ENCODE peak calls at places on chromosome 13, in five cellular contexts. One of them, this sample, is unnamed.

GRCh38 chr13:44800626-44801025 is 188.6 kb downstream of the NUFIP1 start:
- DNase-seq in Peyer's patch: no peak
- DNase-seq in Panc1: no peak
- DNase-seq in psoas muscle: no peak
- DNase-seq in colonic mucosa: no peak
- DNase-seq in this sample: no peak

GRCh38 chr13:44703371-44703770 is 127.2 kb upstream of the TSC22D1 start:
- DNase-seq in colonic mucosa: no peak
- DNase-seq in psoas muscle: no peak
- DNase-seq in Panc1: no peak
- DNase-seq in Peyer's patch: no peak
- DNase-seq in this sample: no peak

GRCh38 chr13:79194272-79194671 is 211.8 kb downstream of the RBM26 start:
- DNase-seq in Panc1: no peak
- DNase-seq in Peyer's patch: peak; percentile 49
- DNase-seq in colonic mucosa: no peak
- DNase-seq in psoas muscle: no peak
- DNase-seq in this sample: no peak

GRCh38 chr13:98975822-98976261 is 2.0 kb downstream of the DOCK9 start:
- DNase-seq in psoas muscle: no peak
- DNase-seq in Panc1: no peak
- DNase-seq in colonic mucosa: no peak
- DNase-seq in Peyer's patch: no peak
- DNase-seq in this sample: no peak

GRCh38 chr13:47904239-47904638 is 96.8 kb downstream of the SUCLA2 start:
- DNase-seq in colonic mucosa: no peak
- DNase-seq in Peyer's patch: no peak
- DNase-seq in Panc1: peak; percentile 7
- DNase-seq in psoas muscle: no peak
- DNase-seq in this sample: no peak

GRCh38 chr13:34352958-34353357 is 535.0 kb downstream of the RFC3 start:
- DNase-seq in psoas muscle: no peak
- DNase-seq in Peyer's patch: no peak
- DNase-seq in Panc1: no peak
- DNase-seq in colonic mucosa: no peak
- DNase-seq in this sample: no peak

GRCh38 chr13:46051958-46052313 is 610 bp downstream of the ZC3H13 start:
- DNase-seq in colonic mucosa: no peak
- DNase-seq in psoas muscle: no peak
- DNase-seq in Peyer's patch: no peak
- DNase-seq in Panc1: no peak
- DNase-seq in this sample: no peak

GRCh38 chr13:99655351-99656091 is 154.2 kb downstream of the TM9SF2 start:
- DNase-seq in Panc1: no peak
- DNase-seq in colonic mucosa: peak; percentile 14
- DNase-seq in psoas muscle: no peak
- DNase-seq in Peyer's patch: peak; percentile 84
- DNase-seq in this sample: no peak

GRCh38 chr13:20610006-20610405 is 43.0 kb downstream of the IFT88 start:
- DNase-seq in Panc1: no peak
- DNase-seq in psoas muscle: no peak
- DNase-seq in colonic mucosa: no peak
- DNase-seq in Peyer's patch: no peak
- DNase-seq in this sample: no peak

GRCh38 chr13:86563308-86563707 is 764.1 kb upstream of the SLITRK6 start:
- DNase-seq in Panc1: no peak
- DNase-seq in colonic mucosa: no peak
- DNase-seq in Peyer's patch: no peak
- DNase-seq in psoas muscle: no peak
- DNase-seq in this sample: no peak

GRCh38 chr13:102770435-102770834 is 3.2 kb downstream of the TEX30 start:
- DNase-seq in Peyer's patch: no peak
- DNase-seq in Panc1: no peak
- DNase-seq in psoas muscle: no peak
- DNase-seq in colonic mucosa: no peak
- DNase-seq in this sample: no peak

GRCh38 chr13:76854894-76855293 is 31.3 kb downstream of the KCTD12 start:
- DNase-seq in Panc1: no peak
- DNase-seq in psoas muscle: no peak
- DNase-seq in Peyer's patch: no peak
- DNase-seq in colonic mucosa: no peak
- DNase-seq in this sample: no peak

GRCh38 chr13:61010358-61010757 is 405.3 kb downstream of the PCDH20 start:
- DNase-seq in Panc1: no peak
- DNase-seq in Peyer's patch: no peak
- DNase-seq in psoas muscle: no peak
- DNase-seq in colonic mucosa: no peak
- DNase-seq in this sample: no peak

GRCh38 chr13:35984776-35985453 is 146.3 kb downstream of the DCLK1 start:
- DNase-seq in colonic mucosa: no peak
- DNase-seq in Peyer's patch: no peak
- DNase-seq in Panc1: no peak
- DNase-seq in psoas muscle: no peak
- DNase-seq in this sample: no peak

GRCh38 chr13:101301053-101301452 is 115.3 kb downstream of the NALCN start:
- DNase-seq in colonic mucosa: no peak
- DNase-seq in psoas muscle: no peak
- DNase-seq in Peyer's patch: no peak
- DNase-seq in Panc1: no peak
- DNase-seq in this sample: no peak

GRCh38 chr13:79735228-79735627 is 254.3 kb downstream of the NDFIP2 start:
- DNase-seq in Panc1: no peak
- DNase-seq in colonic mucosa: no peak
- DNase-seq in Peyer's patch: no peak
- DNase-seq in psoas muscle: no peak
- DNase-seq in this sample: no peak

GRCh38 chr13:112443191-112444000 is 67.2 kb downstream of the SPACA7 start:
- DNase-seq in Panc1: no peak
- DNase-seq in Peyer's patch: no peak
- DNase-seq in psoas muscle: peak; percentile 42
- DNase-seq in colonic mucosa: peak; percentile 18
- DNase-seq in this sample: no peak

GRCh38 chr13:112441779-112442310 is 65.7 kb downstream of the SPACA7 start:
- DNase-seq in colonic mucosa: no peak
- DNase-seq in Panc1: no peak
- DNase-seq in psoas muscle: no peak
- DNase-seq in Peyer's patch: no peak
- DNase-seq in this sample: no peak

GRCh38 chr13:112441226-112441625 is 65.1 kb downstream of the SPACA7 start:
- DNase-seq in Panc1: no peak
- DNase-seq in Peyer's patch: no peak
- DNase-seq in colonic mucosa: no peak
- DNase-seq in psoas muscle: peak; percentile 41
- DNase-seq in this sample: no peak

GRCh38 chr13:112444001-112444311 is 67.8 kb downstream of the SPACA7 start:
- DNase-seq in psoas muscle: peak; percentile 63
- DNase-seq in Peyer's patch: peak; percentile 68
- DNase-seq in Panc1: peak; percentile 32
- DNase-seq in colonic mucosa: peak; percentile 68
- DNase-seq in this sample: no peak

GRCh38 chr13:112442483-112443090 is 66.4 kb downstream of the SPACA7 start:
- DNase-seq in psoas muscle: peak; percentile 19
- DNase-seq in colonic mucosa: peak; percentile 7
- DNase-seq in Peyer's patch: no peak
- DNase-seq in Panc1: no peak
- DNase-seq in this sample: no peak
- H3K27me3 ChIP-seq in psoas muscle: peaks cover 28% of the 10 kb centered on the region
- H3K27me3 ChIP-seq in colonic mucosa: peaks cover 7% of the 10 kb centered on the region
- H3K27me3 ChIP-seq in Peyer's patch: peaks cover 6% of the 10 kb centered on the region
- H3K27me3 ChIP-seq in Panc1: no peaks in the 10 kb centered on the region
- H3K27me3 ChIP-seq in this sample: peaks cover 4% of the 10 kb centered on the region

DNA sequence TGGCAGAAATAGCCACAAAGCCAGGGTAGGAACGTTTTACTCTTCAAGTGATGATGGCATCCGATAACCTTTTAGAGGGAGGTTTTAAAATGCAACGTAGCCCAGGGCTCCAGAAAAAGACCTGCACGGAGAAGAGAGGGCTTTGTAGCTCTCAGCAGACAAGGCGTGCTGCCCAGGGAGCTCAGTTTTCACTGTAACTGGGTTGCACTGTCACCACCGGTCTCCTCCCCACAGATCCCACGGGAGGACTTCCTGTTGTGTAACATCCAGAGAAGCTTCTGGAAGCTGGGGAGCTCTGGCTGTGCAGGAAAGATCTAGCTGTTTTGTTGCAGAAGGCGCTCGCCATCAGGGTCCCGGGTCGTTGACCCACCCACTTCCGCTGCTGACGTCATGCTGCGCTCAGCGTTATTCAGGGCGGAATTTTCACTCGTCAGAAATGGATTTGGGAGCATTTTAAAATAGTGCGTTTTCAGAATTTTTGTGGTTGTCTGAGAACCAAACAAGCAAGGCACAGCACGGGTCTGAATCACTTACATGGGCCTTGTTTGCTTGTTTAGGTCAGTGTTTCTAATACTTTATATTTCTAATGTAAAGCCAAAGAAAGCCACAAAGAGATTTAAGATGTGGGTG is 50.8 kb downstream of the ATP11A start:
- DNase-seq in colonic mucosa: peak; percentile 47
- DNase-seq in psoas muscle: peak; percentile 89
- DNase-seq in Peyer's patch: peak; percentile 68
- DNase-seq in Panc1: no peak
- DNase-seq in this sample: peak; percentile 86
- H3K27ac ChIP-seq in colonic mucosa: peak overlapping the region; percentile 12
- H3K27ac ChIP-seq in psoas muscle: peak overlapping the region; percentile 75
- H3K27ac ChIP-seq in Peyer's patch: peak overlapping the region; percentile 79
- H3K27ac ChIP-seq in Panc1: no peak overlapping the region
- H3K27ac ChIP-seq in this sample: peak overlapping the region; percentile 97

GRCh38 chr13:105907319-105908019 is 628.0 kb downstream of the EFNB2 start:
- DNase-seq in Panc1: no peak
- DNase-seq in Peyer's patch: no peak
- DNase-seq in psoas muscle: no peak
- DNase-seq in colonic mucosa: no peak
- DNase-seq in this sample: no peak
- H3K9me3 ChIP-seq in Panc1: no peaks in the 10 kb centered on the region
- H3K9me3 ChIP-seq in Peyer's patch: no peaks in the 10 kb centered on the region
- H3K9me3 ChIP-seq in psoas muscle: no peaks in the 10 kb centered on the region
- H3K9me3 ChIP-seq in colonic mucosa: no peaks in the 10 kb centered on the region
- H3K9me3 ChIP-seq in this sample: no peaks in the 10 kb centered on the region

GRCh38 chr13:25291691-25292090 is 4.4 kb upstream of the MTMR6 start:
- DNase-seq in Peyer's patch: no peak
- DNase-seq in psoas muscle: no peak
- DNase-seq in colonic mucosa: no peak
- DNase-seq in Panc1: no peak
- DNase-seq in this sample: no peak
- H3K27me3 ChIP-seq in Peyer's patch: no peaks in the 10 kb centered on the region
- H3K27me3 ChIP-seq in psoas muscle: no peaks in the 10 kb centered on the region
- H3K27me3 ChIP-seq in colonic mucosa: peaks cover 1% of the 10 kb centered on the region
- H3K27me3 ChIP-seq in Panc1: no peaks in the 10 kb centered on the region
- H3K27me3 ChIP-seq in this sample: peaks cover 8% of the 10 kb centered on the region

GRCh38 chr13:108281941-108282340 is 12.4 kb downstream of the TNFSF13B start:
- DNase-seq in Panc1: no peak
- DNase-seq in psoas muscle: no peak
- DNase-seq in Peyer's patch: no peak
- DNase-seq in colonic mucosa: no peak
- DNase-seq in this sample: no peak
- H3K27ac ChIP-seq in Panc1: no peak overlapping the region
- H3K27ac ChIP-seq in psoas muscle: no peak overlapping the region
- H3K27ac ChIP-seq in Peyer's patch: no peak overlapping the region
- H3K27ac ChIP-seq in colonic mucosa: no peak overlapping the region
- H3K27ac ChIP-seq in this sample: no peak overlapping the region

GRCh38 chr13:84400711-84401110 is 518.4 kb upstream of the SLITRK1 start:
- DNase-seq in psoas muscle: no peak
- DNase-seq in Peyer's patch: no peak
- DNase-seq in Panc1: no peak
- DNase-seq in colonic mucosa: no peak
- DNase-seq in this sample: peak; percentile 15
- H3K9me3 ChIP-seq in psoas muscle: no peaks in the 10 kb centered on the region
- H3K9me3 ChIP-seq in Peyer's patch: no peaks in the 10 kb centered on the region
- H3K9me3 ChIP-seq in Panc1: no peaks in the 10 kb centered on the region
- H3K9me3 ChIP-seq in colonic mucosa: no peaks in the 10 kb centered on the region
- H3K9me3 ChIP-seq in this sample: peaks cover 6% of the 10 kb centered on the region

GRCh38 chr13:112932971-112933370 is 36.0 kb upstream of the MCF2L start:
- DNase-seq in Panc1: no peak
- DNase-seq in psoas muscle: no peak
- DNase-seq in colonic mucosa: no peak
- DNase-seq in Peyer's patch: no peak
- DNase-seq in this sample: no peak
- H3K27me3 ChIP-seq in Panc1: peaks cover 2% of the 10 kb centered on the region
- H3K27me3 ChIP-seq in psoas muscle: peaks cover 10% of the 10 kb centered on the region
- H3K27me3 ChIP-seq in colonic mucosa: no peaks in the 10 kb centered on the region
- H3K27me3 ChIP-seq in Peyer's patch: no peaks in the 10 kb centered on the region
- H3K27me3 ChIP-seq in this sample: peaks cover 25% of the 10 kb centered on the region